ENCODE peak calls at places on chromosome 19, in eight cellular contexts. J, Y, R, Z, B, N, S and T are unnamed samples.

GRCh38 chr19:14146789-14147216 is 10.4 kb upstream of the ASF1B start:
- DNase-seq in J (no peak), Y (peak), R (no peak), Z (peak), B (no peak), N (no peak), S (no peak), T (no peak)

GRCh38 chr19:495440-496332 is 600 bp upstream of the MADCAM1 start:
- DNase-seq in J (no peak), Y (no peak), R (peak), Z (no peak), B (no peak), N (no peak), S (no peak), T (peak)

GRCh38 chr19:29771708-29772415 is 39.9 kb upstream of the CCNE1 start:
- DNase-seq in J (no peak), Y (peak), R (no peak), Z (peak), B (no peak), N (peak), S (no peak), T (peak)

GRCh38 chr19:862529-863304 is 3.3 kb downstream of the CFD start:
- DNase-seq in J (no peak), Y (no peak), R (peak), Z (peak), B (no peak), N (peak), S (no peak), T (peak)

GRCh38 chr19:51431124-51431523 is 13.7 kb upstream of the SIGLEC10 start:
- DNase-seq in J (no peak), Y (no peak), R (no peak), Z (no peak), B (no peak), N (no peak), S (no peak), T (no peak)

GRCh38 chr19:48636859-48637448 is at the start of gene DBP:
- DNase-seq in J (no peak), Y (no peak), R (no peak), Z (no peak), B (no peak), N (peak), S (no peak), T (no peak)

GRCh38 chr19:35379992-35380391 is 9.1 kb downstream of the GPR42 start:
- DNase-seq in J (no peak), Y (no peak), R (peak), Z (no peak), B (no peak), N (no peak), S (no peak), T (no peak)

GRCh38 chr19:17647071-17648020 is 40.8 kb downstream of the UNC13A start:
- DNase-seq in J (no peak), Y (no peak), R (no peak), Z (no peak), B (no peak), N (no peak), S (no peak), T (no peak)

GRCh38 chr19:45146251-45146650 is 14.5 kb downstream of the NKPD1 start:
- DNase-seq in J (no peak), Y (no peak), R (no peak), Z (no peak), B (no peak), N (no peak), S (no peak), T (no peak)

GRCh38 chr19:2168619-2169424 is 5.1 kb downstream of the DOT1L start:
- DNase-seq in J (peak), Y (peak), R (peak), Z (peak), B (peak), N (peak), S (peak), T (peak)

GRCh38 chr19:58319241-58319640 is 7.6 kb upstream of the ZSCAN22 start:
- DNase-seq in J (no peak), Y (no peak), R (no peak), Z (peak), B (no peak), N (no peak), S (no peak), T (no peak)

GRCh38 chr19:6127716-6128335 is 7.6 kb upstream of the ACSBG2 start:
- DNase-seq in J (no peak), Y (no peak), R (no peak), Z (no peak), B (no peak), N (no peak), S (no peak), T (no peak)

GRCh38 chr19:6125571-6125989 is 9.9 kb upstream of the ACSBG2 start:
- DNase-seq in J (peak), Y (peak), R (no peak), Z (peak), B (no peak), N (peak), S (peak), T (peak)

GRCh38 chr19:6126335-6126974 is 9.0 kb upstream of the ACSBG2 start:
- DNase-seq in J (peak), Y (no peak), R (no peak), Z (peak), B (no peak), N (no peak), S (peak), T (peak)
- TF ChIP-seq CTCF in J (peak), Y (peak), R (no peak), Z (peak), B (no peak), N (no peak), S (peak), T (peak)

DNA sequence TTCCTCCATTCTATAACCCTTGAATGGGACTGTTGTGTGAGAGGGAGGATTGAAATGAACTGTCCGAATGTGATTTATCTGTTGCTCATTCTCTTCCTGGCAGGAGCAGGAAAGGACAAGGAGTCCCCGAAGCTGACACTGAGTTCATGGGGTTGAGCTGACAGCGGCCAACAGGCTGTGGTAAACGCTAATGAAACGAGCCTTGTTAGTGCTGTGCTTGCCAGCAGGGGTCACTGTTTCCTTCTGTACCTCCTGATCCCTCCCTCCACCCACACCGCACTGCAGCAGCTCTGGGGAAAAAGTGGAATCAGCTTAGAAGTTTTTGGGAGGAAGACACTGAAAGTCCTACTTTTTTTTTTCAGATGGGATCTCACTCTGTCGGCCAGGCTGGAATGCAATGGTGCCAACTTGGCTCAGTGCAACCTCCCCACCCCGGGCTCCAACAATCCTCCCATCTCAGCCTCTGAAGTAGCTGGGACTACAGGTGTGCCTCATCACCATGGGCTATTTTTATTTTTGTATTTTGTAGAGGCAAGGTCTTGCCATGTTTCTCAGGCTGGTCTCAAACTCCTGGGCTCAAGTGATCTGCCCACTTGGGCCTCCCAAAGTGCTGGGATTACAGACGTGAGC is 6.7 kb upstream of the ZNF761 start:
- DNase-seq in J (peak), Y (peak), R (no peak), Z (peak), B (peak), N (peak), S (peak), T (peak)
- TF ChIP-seq CTCF in J (peak), Y (peak), R (peak), Z (peak), B (peak), N (peak), S (peak), T (peak)

GRCh38 chr19:12194827-12195500 is 32.1 kb downstream of the ZNF136 start:
- DNase-seq in J (peak), Y (no peak), R (no peak), Z (peak), B (peak), N (peak), S (peak), T (peak)
- TF ChIP-seq CTCF in J (no peak), Y (no peak), R (no peak), Z (no peak), B (no peak), N (no peak), S (no peak), T (no peak)

GRCh38 chr19:52492201-52492960 is 35.1 kb upstream of the ZNF808 start:
- DNase-seq in J (no peak), Y (no peak), R (no peak), Z (peak), B (no peak), N (no peak), S (no peak), T (no peak)
- TF ChIP-seq CTCF in J (no peak), Y (no peak), R (no peak), Z (no peak), B (no peak), N (no peak), S (no peak), T (no peak)

GRCh38 chr19:18856385-18857126 is 24.8 kb downstream of the UPF1 start:
- DNase-seq in J (no peak), Y (no peak), R (no peak), Z (peak), B (no peak), N (no peak), S (no peak), T (no peak)
- TF ChIP-seq CTCF in J (peak), Y (peak), R (peak), Z (peak), B (no peak), N (no peak), S (peak), T (no peak)

DNA sequence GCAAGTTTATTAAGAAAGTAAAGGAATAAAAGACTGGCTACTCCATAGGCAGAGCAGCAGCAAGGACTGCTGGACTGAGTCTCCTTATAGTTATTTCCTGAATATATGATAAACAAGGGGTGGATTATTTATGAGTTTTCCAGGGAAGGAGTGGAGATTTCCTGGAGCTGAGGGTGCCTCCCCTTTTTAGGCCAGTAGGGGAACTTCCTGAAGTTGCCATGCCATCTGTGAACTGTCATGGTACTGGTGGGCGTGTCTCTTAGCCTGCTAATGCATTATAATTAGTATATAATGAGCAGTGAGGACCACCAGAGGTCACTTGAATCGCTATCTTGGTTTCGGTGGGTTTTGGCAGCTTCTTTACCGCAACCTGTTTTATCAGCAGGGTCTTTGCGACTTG is 13.5 kb downstream of the ZSCAN5A start:
- DNase-seq in J (no peak), Y (no peak), R (no peak), Z (peak), B (no peak), N (no peak), S (no peak), T (no peak)
- TF ChIP-seq CTCF in J (no peak), Y (no peak), R (no peak), Z (peak), B (no peak), N (no peak), S (no peak), T (no peak)

DNA sequence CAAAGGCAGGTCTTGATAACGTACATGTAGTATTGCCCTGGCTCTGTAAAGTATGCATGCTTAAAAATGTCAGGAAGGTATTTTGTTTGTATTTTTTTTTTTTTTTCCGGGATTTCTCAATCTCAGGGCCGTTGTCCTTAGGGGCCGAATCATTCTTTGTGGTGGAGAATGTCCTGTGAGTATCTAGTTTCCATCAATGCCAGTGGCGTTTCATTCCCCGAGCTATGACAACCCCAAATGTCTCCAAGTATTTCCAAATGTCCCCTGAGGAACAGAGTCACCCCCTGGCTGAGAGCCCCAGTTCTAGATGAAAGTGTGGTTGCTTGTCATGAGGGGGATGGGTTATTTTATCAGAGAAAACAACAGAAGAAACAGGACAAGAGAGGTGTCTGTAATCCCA is 68.7 kb downstream of the ACSBG2 start:
- DNase-seq in J (no peak), Y (no peak), R (no peak), Z (no peak), B (no peak), N (no peak), S (no peak), T (no peak)
- TF ChIP-seq CTCF in J (no peak), Y (no peak), R (no peak), Z (no peak), B (no peak), N (no peak), S (no peak), T (no peak)

GRCh38 chr19:15453906-15454305 is 4.2 kb upstream of the WIZ start:
- DNase-seq in J (no peak), Y (no peak), R (no peak), Z (no peak), B (no peak), N (no peak), S (no peak), T (no peak)

GRCh38 chr19:15454371-15454800 is 4.6 kb upstream of the WIZ start:
- DNase-seq in J (no peak), Y (no peak), R (no peak), Z (no peak), B (no peak), N (peak), S (no peak), T (no peak)

GRCh38 chr19:15450528-15450890 is 753 bp upstream of the WIZ start:
- DNase-seq in J (no peak), Y (no peak), R (no peak), Z (no peak), B (no peak), N (no peak), S (no peak), T (no peak)

GRCh38 chr19:15452111-15453047 is 2.6 kb upstream of the WIZ start:
- DNase-seq in J (no peak), Y (peak), R (peak), Z (peak), B (peak), N (peak), S (no peak), T (no peak)

GRCh38 chr19:15453091-15453498 is 3.3 kb upstream of the WIZ start:
- DNase-seq in J (no peak), Y (no peak), R (no peak), Z (no peak), B (no peak), N (peak), S (no peak), T (no peak)
- TF ChIP-seq CTCF in J (no peak), Y (peak), R (peak), Z (no peak), B (peak), N (no peak), S (no peak), T (no peak)

GRCh38 chr19:38920529-38921419 is 8.8 kb upstream of the CCER2 start:
- DNase-seq in J (no peak), Y (no peak), R (no peak), Z (no peak), B (no peak), N (no peak), S (no peak), T (no peak)

GRCh38 chr19:38917516-38917915 is 5.5 kb upstream of the CCER2 start:
- DNase-seq in J (no peak), Y (no peak), R (no peak), Z (no peak), B (no peak), N (no peak), S (no peak), T (no peak)

GRCh38 chr19:38919837-38920528 is 8.0 kb upstream of the CCER2 start:
- DNase-seq in J (no peak), Y (no peak), R (no peak), Z (no peak), B (no peak), N (no peak), S (no peak), T (no peak)

GRCh38 chr19:38917921-38918491 is 6.0 kb upstream of the CCER2 start:
- DNase-seq in J (no peak), Y (no peak), R (no peak), Z (peak), B (no peak), N (no peak), S (no peak), T (no peak)

GRCh38 chr19:38918526-38918925 is 6.5 kb upstream of the CCER2 start:
- DNase-seq in J (no peak), Y (no peak), R (no peak), Z (no peak), B (no peak), N (no peak), S (no peak), T (no peak)
- TF ChIP-seq CTCF in J (no peak), Y (no peak), R (no peak), Z (no peak), B (no peak), N (no peak), S (no peak), T (no peak)